ENCODE peak calls at places on chromosomes 5 and 9, in nine cellular contexts. X, M, V, C, T, J, H, U and N are unnamed samples.

GRCh38 chr5:147743686-147744332 is 38.7 kb downstream of the JAKMIP2 start:
- DNase-seq in M (no peak), H (no peak), U (no peak), V (no peak), C (no peak), J (no peak), T (no peak), X (no peak), N (peak)

GRCh38 chr5:96091874-96092273 is 130.2 kb upstream of the ELL2 start:
- DNase-seq in C (no peak), U (no peak), H (no peak), J (no peak), T (no peak), X (no peak), V (no peak), M (no peak), N (no peak)

GRCh38 chr5:154494036-154494435 is 16.0 kb upstream of the HAND1 start:
- DNase-seq in J (no peak), T (no peak), V (no peak), H (no peak), M (no peak), X (no peak), C (no peak), U (no peak), N (no peak)

GRCh38 chr5:127080001-127080478 is 6.7 kb upstream of the C5orf63 start:
- DNase-seq in J (no peak), M (peak), C (no peak), X (no peak), U (peak), V (no peak), H (no peak), T (no peak), N (peak)

GRCh38 chr9:134475051-134475790 is 149.0 kb downstream of the RXRA start:
- DNase-seq in J (no peak), M (peak), C (no peak), T (peak), U (peak), H (no peak), V (no peak), X (peak), N (peak)

GRCh38 chr5:36710039-36710438 is 103.6 kb downstream of the SLC1A3 start:
- DNase-seq in X (no peak), U (no peak), V (no peak), H (no peak), M (no peak), T (no peak), C (no peak), J (no peak), N (no peak)

GRCh38 chr9:85067792-85068191 is 398.3 kb downstream of the NTRK2 start:
- DNase-seq in X (no peak), H (no peak), M (no peak), U (no peak), J (no peak), C (no peak), T (no peak), V (no peak), N (no peak)

GRCh38 chr9:93599571-93600403 is 23.4 kb downstream of the PHF2 start:
- DNase-seq in J (no peak), M (no peak), H (no peak), V (no peak), T (no peak), X (no peak), U (no peak), C (no peak), N (no peak)

GRCh38 chr9:136623849-136624183 is 38.9 kb upstream of the EGFL7 start:
- DNase-seq in M (no peak), U (no peak), T (no peak), J (no peak), H (no peak), V (no peak), X (no peak), C (no peak), N (no peak)

GRCh38 chr9:108687360-108687981 is 168.3 kb downstream of the ACTL7B start:
- DNase-seq in V (no peak), M (peak), T (peak), U (peak), X (no peak), C (no peak), J (no peak), H (no peak), N (no peak)

GRCh38 chr9:77472646-77473045 is 175.5 kb downstream of the GNA14 start:
- DNase-seq in H (no peak), C (no peak), M (no peak), X (no peak), J (no peak), U (no peak), T (no peak), V (no peak), N (peak)

GRCh38 chr5:119031905-119032304 is 39.0 kb upstream of the DMXL1 start:
- DNase-seq in J (no peak), X (no peak), M (no peak), H (peak), U (no peak), T (peak), V (no peak), C (no peak), N (no peak)

GRCh38 chr5:35811108-35811741 is 45.5 kb upstream of the IL7R start:
- DNase-seq in V (no peak), M (peak), H (no peak), T (no peak), U (peak), C (no peak), J (no peak), X (no peak), N (peak)

GRCh38 chr5:110900829-110901228 is 162.0 kb downstream of the SLC25A46 start:
- DNase-seq in U (no peak), H (no peak), C (no peak), V (peak), J (no peak), X (no peak), T (peak), M (peak), N (peak)

GRCh38 chr5:111699976-111700375 is 57.0 kb downstream of the NREP start:
- DNase-seq in V (no peak), X (no peak), H (no peak), M (no peak), J (no peak), T (no peak), U (no peak), C (peak), N (peak)

GRCh38 chr9:36401179-36401740 is 1.2 kb upstream of the RNF38 start:
- DNase-seq in J (peak), H (peak), V (peak), M (peak), U (peak), T (peak), X (no peak), C (no peak), N (peak)

GRCh38 chr9:127972316-127972871 is 8.4 kb downstream of the EEIG1 start:
- DNase-seq in T (no peak), V (no peak), X (no peak), U (no peak), J (no peak), H (no peak), M (no peak), C (peak), N (no peak)

GRCh38 chr9:134236001-134236421 is 71.6 kb upstream of the RNU6ATAC start:
- DNase-seq in T (no peak), J (no peak), V (no peak), C (no peak), X (no peak), U (no peak), M (peak), H (no peak), N (peak)

GRCh38 chr9:14136646-14137370 is 177.1 kb downstream of the NFIB start:
- DNase-seq in H (no peak), J (no peak), T (no peak), U (no peak), C (no peak), M (no peak), V (no peak), X (no peak), N (no peak)

GRCh38 chr9:9612270-9612669 is 1000.5 kb downstream of the PTPRD start:
- DNase-seq in M (no peak), V (no peak), C (no peak), U (no peak), J (no peak), T (no peak), X (no peak), H (no peak), N (no peak)

GRCh38 chr5:54774281-54775171 is 210.9 kb downstream of the ESM1 start:
- DNase-seq in H (no peak), X (no peak), T (no peak), J (no peak), V (no peak), U (peak), M (peak), C (no peak), N (no peak)

GRCh38 chr5:168447748-168448147 is 38.5 kb upstream of the RARS1 start:
- DNase-seq in T (no peak), U (no peak), J (no peak), H (no peak), C (no peak), M (no peak), X (no peak), V (no peak), N (no peak)

GRCh38 chr5:93590511-93590910 is 7.5 kb downstream of the NR2F1 start:
- DNase-seq in T (no peak), H (no peak), C (no peak), J (no peak), U (no peak), M (no peak), X (no peak), V (no peak), N (peak)

GRCh38 chr9:132472199-132472598 is 62.2 kb downstream of the CFAP77 start:
- DNase-seq in T (no peak), U (no peak), M (no peak), H (no peak), V (no peak), J (no peak), X (no peak), C (no peak), N (no peak)

GRCh38 chr9:33425128-33425533 is 22.3 kb downstream of the AQP3 start:
- DNase-seq in U (no peak), J (no peak), X (no peak), V (no peak), C (no peak), H (no peak), M (peak), T (no peak), N (no peak)

GRCh38 chr9:136410500-136411287 is at the start of the genes ENTR1 and PMPCA:
- DNase-seq in J (peak), T (peak), U (peak), M (peak), C (peak), H (peak), X (peak), V (peak), N (peak)

GRCh38 chr5:96280946-96281393 is 152.1 kb downstream of the PCSK1 start:
- DNase-seq in T (no peak), H (no peak), J (no peak), M (peak), X (no peak), C (no peak), V (no peak), U (peak), N (no peak)

GRCh38 chr9:36855443-36856315 is 178.4 kb downstream of the PAX5 start:
- DNase-seq in U (no peak), V (peak), C (no peak), H (peak), T (no peak), M (no peak), J (peak), X (peak), N (peak)

GRCh38 chr9:35651964-35652828 is 1.5 kb upstream of the SIT1 start:
- DNase-seq in H (no peak), C (no peak), T (no peak), U (peak), M (peak), V (no peak), X (no peak), J (no peak), N (peak)

GRCh38 chr5:157770665-157771064 is 27.2 kb downstream of the LSM11 start:
- DNase-seq in V (no peak), T (no peak), U (no peak), J (no peak), X (no peak), M (no peak), H (no peak), C (no peak), N (no peak)

GRCh38 chr9:38621434-38622082 is 1.2 kb upstream of the ANKRD18A start:
- DNase-seq in T (no peak), M (no peak), U (no peak), X (peak), V (no peak), C (peak), J (no peak), H (no peak), N (no peak)

GRCh38 chr5:78855026-78855425 is 130.1 kb downstream of the ARSB start:
- DNase-seq in H (no peak), V (no peak), X (no peak), J (no peak), M (no peak), U (no peak), C (no peak), T (no peak), N (no peak)

GRCh38 chr5:2187156-2187555 is 304.4 kb upstream of the IRX4 start:
- DNase-seq in H (no peak), M (no peak), X (no peak), U (no peak), V (no peak), J (no peak), T (no peak), C (no peak), N (no peak)

GRCh38 chr9:78261403-78262001 is 25.6 kb downstream of the CEP78 start:
- DNase-seq in X (no peak), V (no peak), H (peak), M (peak), J (peak), T (no peak), U (peak), C (no peak), N (peak)

GRCh38 chr5:137361275-137361674 is 137.9 kb downstream of the SPOCK1 start:
- DNase-seq in M (peak), H (no peak), J (no peak), U (peak), C (no peak), V (no peak), T (no peak), X (no peak), N (no peak)

GRCh38 chr9:71683598-71684235 is 84.6 kb downstream of the CEMIP2 start:
- DNase-seq in X (no peak), M (peak), H (no peak), V (no peak), J (no peak), T (peak), U (peak), C (no peak), N (peak)
- TF ChIP-seq CTCF in X (no peak), M (peak), H (no peak), V (no peak), J (no peak), T (peak), U (peak), C (no peak), N (peak)

DNA sequence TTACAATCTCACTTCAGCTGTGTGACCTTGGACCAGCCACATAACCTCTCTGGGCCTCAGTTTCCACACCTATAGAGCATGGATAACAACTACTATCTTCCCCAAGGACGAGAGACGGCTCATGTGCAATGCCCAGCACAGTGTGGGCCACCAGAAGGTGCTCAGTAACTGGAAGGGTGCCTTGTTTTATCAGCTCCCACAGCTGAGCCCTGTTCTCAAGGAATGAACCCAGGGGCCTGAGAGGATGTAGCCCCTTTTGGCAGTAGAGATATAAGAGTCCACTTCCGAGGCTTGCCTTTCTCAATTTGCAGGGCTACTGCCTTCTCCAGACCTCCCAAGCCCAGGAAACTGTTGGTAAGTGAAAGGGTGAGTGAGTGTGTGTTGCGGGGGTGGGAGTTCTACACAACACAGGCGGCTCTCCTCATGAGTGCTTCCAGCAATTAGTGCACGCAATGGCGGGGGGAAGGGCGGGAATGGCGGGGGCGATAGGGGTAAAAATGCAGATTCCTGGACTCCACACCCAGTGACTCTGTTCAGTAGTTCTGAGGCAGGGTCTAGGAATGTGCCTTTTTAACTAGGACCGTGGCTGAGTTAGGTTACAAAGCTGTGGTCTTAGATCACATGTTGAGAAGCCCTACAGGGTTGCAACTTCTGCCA is 185.1 kb downstream of the FSTL4 start:
- DNase-seq in T (peak), X (no peak), U (no peak), H (no peak), V (no peak), M (peak), C (no peak), J (no peak), N (no peak)
- TF ChIP-seq CTCF in T (no peak), X (no peak), U (no peak), H (no peak), V (no peak), M (no peak), C (no peak), J (no peak), N (no peak)

DNA sequence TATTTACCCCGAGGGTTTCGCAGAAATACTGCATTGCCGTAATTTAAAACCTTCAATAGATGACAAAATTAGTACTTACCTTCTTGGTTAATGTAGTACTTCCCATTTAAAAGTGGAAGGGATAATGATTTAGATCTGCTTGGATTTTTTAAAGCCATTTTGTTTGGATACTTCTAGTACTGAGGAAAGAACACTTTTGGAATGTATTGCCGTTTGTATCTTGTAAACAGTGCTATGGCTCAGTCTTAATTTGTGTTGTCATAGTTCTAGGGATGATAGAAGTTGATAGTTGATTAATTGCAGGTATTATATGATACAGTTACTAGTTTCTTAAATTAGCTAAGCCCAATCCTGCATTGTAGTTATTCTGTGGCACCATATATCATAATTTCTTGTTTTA is 33.1 kb downstream of the TNPO1 start:
- DNase-seq in M (peak), H (no peak), V (no peak), J (no peak), T (no peak), C (no peak), X (no peak), U (no peak), N (no peak)
- TF ChIP-seq CTCF in M (no peak), H (no peak), V (no peak), J (no peak), T (no peak), C (no peak), X (no peak), U (no peak), N (no peak)

DNA sequence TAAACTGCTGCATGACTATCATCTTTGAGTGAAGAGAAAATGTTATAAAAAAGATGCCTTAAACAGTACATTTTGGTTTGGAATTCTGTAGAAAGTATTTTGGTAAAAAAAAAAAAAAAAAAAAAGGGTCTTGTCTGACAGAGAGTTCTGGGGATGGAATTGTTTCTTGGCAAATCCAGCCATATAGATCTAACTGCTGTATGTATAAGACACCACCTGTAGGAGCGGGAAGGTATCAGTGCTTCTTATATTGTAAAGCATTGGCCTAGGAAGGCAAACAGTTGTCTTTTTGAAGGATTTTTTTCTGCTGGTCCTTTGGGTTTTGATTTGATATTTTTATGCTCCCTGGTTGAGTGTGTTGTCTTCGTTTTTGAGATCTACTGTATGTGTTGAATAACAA is 2.8 kb downstream of the PURA start:
- DNase-seq in C (no peak), T (no peak), V (no peak), X (no peak), H (no peak), M (no peak), J (peak), U (no peak), N (no peak)
- TF ChIP-seq CTCF in C (no peak), T (no peak), V (peak), X (no peak), H (peak), M (no peak), J (no peak), U (no peak), N (no peak)

DNA sequence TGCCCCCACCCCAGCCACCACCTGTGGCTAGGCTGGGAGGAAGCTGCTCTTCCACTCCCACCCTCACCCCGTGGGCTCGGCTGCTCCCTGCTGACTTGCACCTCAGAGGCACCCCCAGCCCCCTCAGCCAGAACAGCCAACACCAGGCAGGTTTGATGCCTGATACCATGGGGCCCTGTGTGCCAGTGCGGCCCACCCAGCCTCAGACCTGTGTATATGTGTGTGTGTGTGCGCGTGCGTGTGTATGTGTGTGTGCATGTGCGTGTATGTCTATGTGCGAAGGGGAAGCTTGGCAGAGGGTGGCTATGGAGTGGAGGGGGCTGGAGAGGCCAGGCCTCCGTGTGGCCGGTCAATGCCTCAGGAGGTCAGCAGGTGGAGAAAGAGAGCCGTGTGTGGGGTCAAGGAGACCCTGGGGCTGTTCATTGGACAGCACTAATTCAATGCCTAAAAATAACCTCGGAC is 16.6 kb upstream of the DAB2IP start:
- DNase-seq in H (peak), V (no peak), T (no peak), M (no peak), U (no peak), J (peak), C (no peak), X (peak), N (peak)
- TF ChIP-seq CTCF in H (peak), V (peak), T (peak), M (peak), U (peak), J (peak), C (peak), X (peak), N (peak)